ENCODE peak calls at places on chromosome 22, in seven cellular contexts. Y is H1, W is SK-N-SH, K is HepG2, A is GM12878, F is HCT116, D is K562. N is an unnamed sample.

GRCh38 chr22:49303781-49304461 is 523.8 kb downstream of the BRD1 start:
- DNase-seq in W (no peak), F (no peak), K (no peak), A (no peak), D (no peak), Y (no peak), N (no peak)

GRCh38 chr22:28198692-28199091 is 279.6 kb upstream of the PITPNB start:
- DNase-seq in Y (no peak), F (no peak), A (no peak), K (no peak), D (no peak), W (no peak), N (no peak)

GRCh38 chr22:26797910-26798309 is 140.5 kb downstream of the MIAT start:
- DNase-seq in F (peak), D (peak), Y (peak), W (peak), K (no peak), A (no peak), N (peak)

GRCh38 chr22:46673205-46673604 is 53.0 kb downstream of the GRAMD4 start:
- DNase-seq in F (no peak), A (no peak), D (no peak), K (no peak), Y (no peak), W (peak), N (no peak)

GRCh38 chr22:34454598-34454997 is 534.3 kb upstream of the LARGE1 start:
- DNase-seq in Y (no peak), K (no peak), A (no peak), F (no peak), W (no peak), D (no peak), N (no peak)

GRCh38 chr22:45878051-45878764 is 98.8 kb downstream of the WNT7B start:
- DNase-seq in D (no peak), Y (peak), A (no peak), W (no peak), K (no peak), F (no peak), N (no peak)

GRCh38 chr22:20749453-20749852 is 24.5 kb upstream of the SERPIND1 start:
- DNase-seq in W (no peak), K (no peak), Y (no peak), F (no peak), A (no peak), D (no peak), N (no peak)

GRCh38 chr22:41217553-41218157 is 12.5 kb downstream of the L3MBTL2 start:
- DNase-seq in K (no peak), Y (peak), A (no peak), W (no peak), F (no peak), D (no peak), N (no peak)

GRCh38 chr22:20580179-20580578 is 72.8 kb downstream of the MED15 start:
- DNase-seq in Y (no peak), D (no peak), K (no peak), F (no peak), W (no peak), A (no peak), N (no peak)

GRCh38 chr22:48054596-48054995 is 1292.1 kb downstream of the TBC1D22A start:
- DNase-seq in Y (no peak), D (no peak), W (no peak), A (no peak), K (no peak), F (no peak), N (no peak)

GRCh38 chr22:37080438-37080837 is 28.9 kb downstream of the KCTD17 start:
- DNase-seq in Y (no peak), K (no peak), W (no peak), F (no peak), D (no peak), A (no peak), N (no peak)

GRCh38 chr22:37502342-37503182 is 16.4 kb upstream of the MFNG start:
- DNase-seq in D (no peak), F (no peak), K (peak), A (no peak), W (no peak), Y (no peak), N (peak)

GRCh38 chr22:48961705-48962104 is 866.0 kb downstream of the BRD1 start:
- DNase-seq in D (no peak), K (no peak), Y (peak), A (no peak), W (no peak), F (no peak), N (no peak)

GRCh38 chr22:44090571-44090905 is 66.4 kb downstream of the PARVB start:
- DNase-seq in K (no peak), D (no peak), Y (no peak), A (no peak), W (no peak), F (no peak), N (no peak)

GRCh38 chr22:48941903-48942625 is 885.6 kb downstream of the BRD1 start:
- DNase-seq in Y (peak), F (no peak), K (no peak), D (no peak), A (no peak), W (no peak), N (no peak)

GRCh38 chr22:38437416-38437815 is 17.6 kb downstream of the KCNJ4 start:
- DNase-seq in Y (no peak), K (peak), D (no peak), F (no peak), W (no peak), A (no peak), N (no peak)

GRCh38 chr22:37607912-37608476 is 640 bp upstream of the GGA1 start:
- DNase-seq in A (peak), K (no peak), D (no peak), W (peak), Y (no peak), F (no peak), N (no peak)

GRCh38 chr22:40524392-40525249 is 111.9 kb downstream of the MRTFA start:
- DNase-seq in F (no peak), Y (no peak), D (peak), W (no peak), A (no peak), K (peak), N (peak)

GRCh38 chr22:37982938-37983859 is 1.2 kb downstream of the SOX10 start:
- DNase-seq in W (no peak), D (peak), F (no peak), K (no peak), A (no peak), Y (peak), N (no peak)

GRCh38 chr22:45497268-45497667 is 5.4 kb upstream of the FBLN1 start:
- DNase-seq in D (no peak), W (peak), K (no peak), Y (no peak), A (no peak), F (no peak), N (no peak)

GRCh38 chr22:19958083-19959042 is 16.7 kb upstream of the TXNRD2 start:
- DNase-seq in Y (no peak), W (no peak), A (no peak), F (no peak), D (no peak), K (no peak), N (no peak)

GRCh38 chr22:38201718-38202436 is at the start of gene MAFF:
- DNase-seq in F (peak), K (peak), A (peak), D (peak), W (peak), Y (peak), N (peak)

GRCh38 chr22:17218341-17218740 is 894 bp downstream of the ADA2 start:
- DNase-seq in W (no peak), Y (no peak), F (no peak), K (no peak), D (no peak), A (no peak), N (no peak)

GRCh38 chr22:40791241-40791640 is 27.9 kb downstream of the SLC25A17 start:
- DNase-seq in D (no peak), Y (no peak), A (no peak), W (no peak), K (no peak), F (no peak), N (no peak)

GRCh38 chr22:17884951-17885350 is 110.7 kb upstream of the BID start:
- DNase-seq in D (no peak), A (no peak), W (no peak), Y (no peak), F (no peak), K (no peak), N (no peak)

GRCh38 chr22:27776410-27776958 is 25.1 kb downstream of the MN1 start:
- DNase-seq in D (no peak), Y (no peak), W (peak), F (no peak), K (no peak), A (no peak), N (no peak)

GRCh38 chr22:22195265-22196017 is 49.1 kb upstream of the VPREB1 start:
- DNase-seq in W (peak), Y (peak), A (peak), D (peak), K (peak), F (peak), N (peak)

GRCh38 chr22:36546092-36546804 is 17.3 kb upstream of the EIF3D start:
- DNase-seq in Y (peak), F (peak), A (no peak), K (peak), W (peak), D (peak), N (peak)

GRCh38 chr22:20877715-20878114 is 18.9 kb downstream of the SNAP29 start:
- DNase-seq in A (no peak), K (no peak), Y (no peak), W (no peak), D (no peak), F (no peak), N (no peak)

GRCh38 chr22:35172452-35172851 is 84.8 kb upstream of the HMGXB4 start:
- DNase-seq in K (no peak), A (no peak), D (no peak), Y (no peak), W (no peak), F (no peak), N (no peak)

GRCh38 chr22:39472570-39473556 is 16.1 kb downstream of the MGAT3 start:
- DNase-seq in F (no peak), Y (no peak), A (no peak), K (no peak), D (peak), W (no peak), N (no peak)
- TF ChIP-seq JUND in F (no peak), Y (no peak), A (no peak), K (no peak), D (peak), W (no peak), N (no peak)

DNA sequence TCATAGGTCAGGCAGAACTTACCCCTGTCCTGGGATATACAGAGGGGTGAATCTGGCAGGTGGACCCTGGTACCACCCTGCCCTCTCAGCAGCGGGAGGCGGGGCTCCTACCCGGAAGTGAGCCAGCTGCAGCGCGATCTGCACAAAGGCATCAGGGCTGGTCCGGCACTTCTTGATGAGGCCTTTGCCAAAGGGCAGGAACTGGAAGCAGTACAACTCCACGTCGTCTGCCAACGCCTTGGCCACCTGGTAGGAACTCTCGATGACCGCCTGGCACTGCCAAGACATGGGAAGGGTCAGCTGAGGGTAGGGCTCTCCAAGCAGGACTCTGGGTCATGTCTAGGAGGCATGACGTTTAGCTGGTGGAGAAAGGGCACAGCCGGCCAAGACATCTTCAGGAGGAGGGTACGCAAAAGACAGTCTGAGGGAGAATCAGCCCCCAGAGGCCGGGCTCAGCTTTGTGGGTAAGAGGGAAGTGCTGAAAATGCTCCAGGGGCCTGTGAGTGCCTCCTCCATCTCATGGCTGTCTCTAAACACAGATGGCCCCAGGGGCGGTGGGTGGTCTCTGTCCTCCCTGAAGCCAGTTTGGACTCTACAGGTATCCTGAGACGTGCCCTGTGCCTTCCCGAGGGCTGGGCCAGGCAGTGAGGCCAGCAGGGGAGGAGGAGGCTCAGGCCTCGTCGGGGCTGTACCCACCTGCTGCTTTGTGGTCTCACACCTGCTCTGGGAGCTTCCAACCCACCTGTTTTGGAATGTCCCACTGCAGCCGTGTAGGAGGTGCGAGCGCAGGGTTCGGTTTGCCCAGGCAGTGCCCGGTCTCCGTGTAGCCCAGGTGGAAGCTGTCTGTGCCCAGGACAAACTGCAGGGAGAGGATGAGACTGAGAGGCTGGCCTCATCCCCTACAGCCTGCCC is 6.7 kb downstream of the CPT1B start:
- DNase-seq in D (no peak), K (no peak), A (no peak), F (no peak), W (no peak), Y (no peak), N (no peak)
- TF ChIP-seq JUND in D (no peak), K (no peak), A (no peak), F (no peak), W (no peak), Y (no peak), N (no peak)

DNA sequence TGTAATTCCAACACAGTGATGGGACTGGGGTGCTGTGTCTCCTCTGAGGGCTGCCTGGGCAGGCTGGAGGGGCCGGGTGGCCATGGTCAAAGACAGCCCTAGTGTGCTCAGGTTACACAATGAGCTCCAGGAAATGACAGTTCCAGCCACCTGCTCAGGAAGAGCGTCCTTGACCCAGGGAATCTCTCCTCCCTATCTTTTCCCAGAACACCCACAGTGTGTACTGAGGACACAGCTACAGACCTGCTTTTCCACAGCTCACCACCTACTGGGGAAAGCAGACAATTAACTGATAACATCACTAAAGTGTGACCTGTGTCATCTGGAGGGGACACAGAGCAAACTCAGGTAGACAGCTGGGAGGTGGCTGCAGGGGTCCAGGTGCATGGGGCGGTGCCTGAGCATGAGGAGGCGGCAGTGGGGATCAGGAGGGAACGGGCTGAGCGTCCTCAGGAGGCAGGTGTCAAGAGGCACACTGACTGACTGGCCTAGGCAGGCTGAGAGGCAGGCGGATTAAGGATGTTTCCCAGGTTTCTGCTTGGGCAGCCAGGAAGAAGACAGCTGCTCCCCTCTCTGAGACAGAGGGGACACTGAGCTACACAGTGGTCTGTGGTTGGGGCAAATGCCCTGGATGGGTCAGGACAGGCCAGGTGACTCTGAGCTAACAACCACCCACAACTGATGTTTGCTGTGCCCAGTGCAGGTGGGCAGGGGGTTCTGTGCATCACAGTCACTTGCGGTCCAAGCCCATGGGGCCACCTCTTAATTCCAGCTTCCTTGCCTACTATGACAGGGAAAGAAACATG is 56.1 kb downstream of the ARFGAP3 start:
- DNase-seq in D (no peak), W (no peak), K (peak), A (no peak), Y (no peak), F (no peak), N (peak)
- TF ChIP-seq JUND in D (no peak), W (no peak), K (peak), A (no peak), Y (no peak), F (no peak), N (no peak)

DNA sequence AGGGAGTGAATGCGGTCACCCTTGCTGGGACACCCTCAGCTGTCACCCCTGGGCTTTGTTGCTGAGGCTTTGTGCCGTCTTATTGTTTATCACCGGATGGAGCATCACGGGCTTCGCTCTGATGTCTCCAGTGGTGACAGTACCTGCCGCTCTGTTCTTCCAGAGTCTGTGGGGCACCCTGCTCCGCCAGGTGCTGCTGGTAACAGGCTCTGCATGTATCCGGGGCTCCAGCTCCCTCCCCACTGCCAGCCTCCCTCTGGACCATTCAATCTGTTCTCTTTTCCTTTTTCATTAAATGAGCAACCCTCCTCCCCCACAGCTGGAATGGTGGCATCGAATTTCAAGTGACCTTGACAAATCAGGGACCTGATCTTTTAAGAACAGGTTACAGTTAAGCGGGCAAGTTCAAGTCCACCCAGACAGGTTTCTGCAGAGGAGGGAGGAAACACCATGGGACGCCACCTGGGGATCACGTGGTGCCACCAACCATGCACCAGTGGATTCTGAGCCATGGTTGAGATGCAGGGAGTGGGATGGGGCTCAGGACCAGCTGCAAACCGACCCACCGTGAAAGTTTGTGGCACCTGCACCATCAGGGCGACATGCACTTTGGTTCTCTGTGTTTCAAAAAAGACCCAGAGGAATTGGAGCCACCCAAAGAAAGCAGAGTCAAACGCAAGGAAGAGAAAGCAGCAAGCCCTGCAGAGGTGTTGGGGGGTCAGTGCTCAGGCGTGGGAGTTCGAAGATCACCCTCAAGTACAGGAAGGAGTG is 89.3 kb downstream of the BCR start:
- DNase-seq in K (no peak), F (no peak), Y (peak), D (peak), W (no peak), A (no peak), N (no peak)
- TF ChIP-seq JUND in K (no peak), F (no peak), Y (no peak), D (no peak), W (no peak), A (no peak), N (no peak)

DNA sequence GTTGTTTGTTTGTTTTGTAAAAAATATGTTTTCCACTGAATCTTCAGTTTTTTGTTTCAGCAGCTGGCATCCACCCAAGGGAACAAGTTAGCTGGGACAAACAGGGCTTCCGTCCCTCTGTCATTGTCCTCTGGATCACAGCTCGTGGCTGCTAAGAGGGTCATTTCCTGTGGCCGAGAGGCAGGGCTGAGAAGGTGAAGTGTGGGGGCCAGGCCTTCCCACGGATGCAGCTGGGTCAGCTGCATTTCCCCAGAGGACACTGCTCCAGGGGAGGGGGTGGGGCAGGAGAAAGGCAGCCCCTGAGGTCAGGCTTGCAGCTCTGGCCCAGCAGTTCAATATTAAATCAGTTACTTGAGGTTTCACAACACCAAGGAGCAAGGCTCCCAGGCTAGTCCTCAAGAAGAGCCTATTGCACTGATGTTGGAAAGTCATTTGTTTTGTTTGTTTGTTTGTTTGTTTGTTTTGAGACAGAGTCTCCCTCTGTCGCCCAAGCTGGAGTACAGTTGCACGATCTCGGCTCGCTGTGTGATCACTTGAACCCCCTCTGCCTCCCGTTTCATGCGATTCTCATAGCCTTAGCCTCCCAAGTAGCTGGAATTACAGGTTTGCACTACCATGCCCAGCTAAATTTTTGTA is 34.4 kb upstream of the SMTN start:
- DNase-seq in A (no peak), F (no peak), W (peak), Y (no peak), D (peak), K (peak), N (no peak)
- TF ChIP-seq JUND in A (no peak), F (no peak), W (no peak), Y (no peak), D (no peak), K (no peak), N (no peak)

DNA sequence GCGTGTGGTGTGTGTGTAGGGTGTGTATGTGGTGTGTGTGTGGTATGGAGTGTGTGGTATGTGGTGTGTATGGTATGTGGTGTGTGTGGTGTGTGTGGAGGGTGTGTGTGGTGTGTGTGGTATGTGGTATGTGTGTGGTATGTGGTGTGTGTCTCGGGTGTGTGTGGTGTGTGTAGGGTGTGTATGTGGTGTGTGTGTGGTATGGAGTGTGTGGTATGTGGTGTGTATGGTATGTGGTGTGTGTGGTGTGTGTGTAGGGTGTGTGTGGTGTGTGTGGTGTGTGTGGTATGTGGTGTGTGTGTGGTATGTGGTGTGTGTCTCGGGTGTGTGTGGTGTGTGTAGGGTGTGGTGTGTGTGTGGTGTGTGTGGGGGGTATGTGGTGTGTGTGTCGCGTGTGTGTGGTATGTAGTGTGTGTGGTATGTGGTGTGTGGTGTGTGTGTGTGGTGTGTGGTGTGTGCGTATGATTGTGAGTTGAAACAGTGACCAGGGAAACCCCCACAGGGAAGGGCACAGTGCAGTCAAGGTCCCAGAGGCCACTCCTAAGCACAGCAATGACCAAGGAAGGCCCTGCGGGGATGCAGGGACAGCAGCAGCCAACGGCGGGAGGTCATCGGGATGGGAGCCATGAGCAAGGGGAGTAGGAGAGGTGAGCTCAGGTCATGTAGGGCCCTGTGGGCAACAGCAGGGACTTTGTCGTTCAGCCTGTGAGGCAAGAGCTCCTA is 2.8 kb upstream of the PPP6R2 start:
- DNase-seq in K (peak), W (peak), Y (no peak), F (no peak), D (peak), A (no peak), N (no peak)
- TF ChIP-seq JUND in K (no peak), W (no peak), Y (no peak), F (no peak), D (no peak), A (no peak), N (no peak)